ENCODE peak calls at places on chromosomes 4 and X, in nine cellular contexts. W, H, M, D, C, T, S, X and K are unnamed samples. For H3K4me1 and H3K9me3, the result is how much of the 10 kb centered on the place peaks cover.

GRCh38 chr4:102511830-102512605 is 10.9 kb downstream of the NFKB1 start:
- DNase-seq in W (no peak), H (no peak), M (no peak), D (no peak), C (no peak), T (no peak), S (no peak), X (no peak), K (no peak)

GRCh38 chr4:160044693-160045092 is 941.8 kb downstream of the RAPGEF2 start:
- DNase-seq in W (no peak), H (no peak), M (no peak), D (no peak), C (no peak), T (no peak), S (no peak), X (no peak), K (no peak)

GRCh38 chr4:182695009-182695408 is 222.2 kb downstream of the DCTD start:
- DNase-seq in W (no peak), H (no peak), M (no peak), D (no peak), C (no peak), T (no peak), S (no peak), X (peak), K (no peak)

GRCh38 chrX:119726900-119727555 is 31.4 kb upstream of the SOWAHD start:
- DNase-seq in W (no peak), H (no peak), M (no peak), D (no peak), C (no peak), T (no peak), S (no peak), X (no peak), K (no peak)

GRCh38 chr4:19844436-19844835 is 407.3 kb upstream of the SLIT2 start:
- DNase-seq in W (no peak), H (no peak), M (peak), D (no peak), C (no peak), T (no peak), S (no peak), X (peak), K (no peak)

GRCh38 chrX:17521871-17522693 is 147.1 kb downstream of the NHS start:
- DNase-seq in W (no peak), H (peak), M (no peak), D (no peak), C (peak), T (no peak), S (no peak), X (peak), K (no peak)

GRCh38 chr4:83917572-83917971 is 381.7 kb downstream of the GPAT3 start:
- DNase-seq in W (no peak), H (no peak), M (no peak), D (no peak), C (no peak), T (peak), S (no peak), X (no peak), K (no peak)

GRCh38 chr4:8818063-8818881 is 53.4 kb downstream of the HMX1 start:
- DNase-seq in W (no peak), H (no peak), M (no peak), D (peak), C (no peak), T (no peak), S (no peak), X (no peak), K (no peak)

GRCh38 chr4:72567821-72568620 is 1.0 kb downstream of the ADAMTS3 start:
- DNase-seq in W (no peak), H (peak), M (peak), D (peak), C (peak), T (peak), S (no peak), X (peak), K (peak)

GRCh38 chrX:136030357-136031225 is 45.4 kb downstream of the SLC9A6 start:
- DNase-seq in W (no peak), H (no peak), M (peak), D (peak), C (peak), T (no peak), S (no peak), X (peak), K (peak)

GRCh38 chr4:150976478-150977118 is 38.5 kb downstream of the LRBA start:
- DNase-seq in W (no peak), H (no peak), M (no peak), D (no peak), C (no peak), T (peak), S (no peak), X (no peak), K (no peak)

GRCh38 chr4:180665481-180665880 is 1577.7 kb upstream of the TENM3 start:
- DNase-seq in W (no peak), H (no peak), M (no peak), D (no peak), C (no peak), T (no peak), S (no peak), X (no peak), K (no peak)

GRCh38 chr4:108018038-108018883 is 28.6 kb downstream of the HADH start:
- DNase-seq in W (peak), H (peak), M (peak), D (peak), C (peak), T (peak), S (no peak), X (peak), K (peak)

GRCh38 chrX:46268429-46268828 is 276.8 kb downstream of the ZNF674 start:
- DNase-seq in W (no peak), H (peak), M (no peak), D (no peak), C (no peak), T (peak), S (no peak), X (no peak), K (no peak)

GRCh38 chrX:1412551-1413161 is 20.7 kb upstream of the SLC25A6 start:
- DNase-seq in W (no peak), H (no peak), M (no peak), D (no peak), C (no peak), T (no peak), S (no peak), X (no peak), K (peak)

GRCh38 chr4:85860066-85860465 is 385.1 kb downstream of the ARHGAP24 start:
- DNase-seq in W (no peak), H (no peak), M (peak), D (no peak), C (no peak), T (no peak), S (no peak), X (no peak), K (no peak)

GRCh38 chr4:152107736-152108500 is 347.1 kb upstream of the GATB start:
- DNase-seq in W (no peak), H (no peak), M (no peak), D (no peak), C (no peak), T (no peak), S (no peak), X (no peak), K (no peak)

GRCh38 chr4:3304831-3305609 is 12.2 kb downstream of the RGS12 start:
- DNase-seq in W (no peak), H (no peak), M (peak), D (no peak), C (no peak), T (no peak), S (no peak), X (peak), K (peak)

GRCh38 chr4:138209094-138209493 is 33.1 kb downstream of the SLC7A11 start:
- DNase-seq in W (no peak), H (no peak), M (no peak), D (no peak), C (no peak), T (no peak), S (no peak), X (no peak), K (no peak)

GRCh38 chrX:9318213-9318612 is 146.6 kb upstream of the TBL1X start:
- DNase-seq in W (no peak), H (no peak), M (peak), D (no peak), C (no peak), T (no peak), S (no peak), X (no peak), K (no peak)

GRCh38 chrX:41616935-41617334 is 71.8 kb upstream of the GPR34 start:
- DNase-seq in W (no peak), H (no peak), M (no peak), D (no peak), C (no peak), T (peak), S (no peak), X (no peak), K (no peak)

GRCh38 chr4:163167333-163167626 is 590 bp upstream of the NAF1 start:
- DNase-seq in W (no peak), H (no peak), M (peak), D (no peak), C (peak), T (no peak), S (no peak), X (no peak), K (no peak)

GRCh38 chr4:107689912-107690587 is 30.0 kb downstream of the PAPSS1 start:
- DNase-seq in W (no peak), H (peak), M (peak), D (no peak), C (no peak), T (peak), S (no peak), X (no peak), K (no peak)

GRCh38 chr4:2285665-2286381 is 23.9 kb upstream of the MXD4 start:
- DNase-seq in W (no peak), H (no peak), M (no peak), D (no peak), C (no peak), T (no peak), S (no peak), X (no peak), K (peak)

GRCh38 chr4:52249583-52249982 is 198.5 kb downstream of the SPATA18 start:
- DNase-seq in W (no peak), H (no peak), M (no peak), D (no peak), C (no peak), T (no peak), S (no peak), X (no peak), K (no peak)

GRCh38 chr4:155353923-155354540 is 22.7 kb downstream of the MAP9 start:
- DNase-seq in W (no peak), H (peak), M (peak), D (no peak), C (peak), T (peak), S (no peak), X (peak), K (peak)

GRCh38 chr4:5371415-5372190 is 320.3 kb downstream of the STK32B start:
- DNase-seq in W (no peak), H (no peak), M (no peak), D (peak), C (no peak), T (no peak), S (no peak), X (no peak), K (no peak)

GRCh38 chrX:124902953-124903352 is 416.7 kb upstream of the TEX13C start:
- DNase-seq in W (no peak), H (no peak), M (no peak), D (no peak), C (no peak), T (no peak), S (no peak), X (no peak), K (no peak)

GRCh38 chr4:80005863-80006262 is 67.2 kb downstream of the ANTXR2 start:
- DNase-seq in W (no peak), H (no peak), M (peak), D (no peak), C (no peak), T (peak), S (no peak), X (no peak), K (no peak)

GRCh38 chr4:151957163-151957562 is 196.4 kb upstream of the GATB start:
- DNase-seq in W (no peak), H (no peak), M (no peak), D (no peak), C (no peak), T (peak), S (no peak), X (peak), K (no peak)

GRCh38 chr4:26204911-26205368 is 115.9 kb upstream of the RBPJ start:
- DNase-seq in W (no peak), H (no peak), M (no peak), D (no peak), C (no peak), T (no peak), S (no peak), X (peak), K (no peak)

GRCh38 chr4:69497886-69498395 is 2.2 kb upstream of the UGT2B4 start:
- DNase-seq in W (no peak), H (no peak), M (no peak), D (no peak), C (no peak), T (no peak), S (no peak), X (no peak), K (no peak)

GRCh38 chrX:14362731-14363130 is 166.6 kb upstream of the GLRA2 start:
- DNase-seq in W (no peak), H (no peak), M (no peak), D (no peak), C (no peak), T (no peak), S (no peak), X (no peak), K (no peak)

GRCh38 chr4:41509411-41510008 is 28.4 kb upstream of the LIMCH1 start:
- DNase-seq in W (no peak), H (no peak), M (peak), D (no peak), C (no peak), T (no peak), S (no peak), X (peak), K (peak)

GRCh38 chr4:143403551-143403816 is 66.8 kb downstream of the GAB1 start:
- DNase-seq in W (no peak), H (no peak), M (no peak), D (no peak), C (no peak), T (no peak), S (no peak), X (no peak), K (no peak)
- H3K4me1 ChIP-seq in W (under half), H (under half), M (under half), D (half or more), C (under half), T (under half), S (half or more), X (half or more), K (under half)

GRCh38 chr4:142656178-142656577 is 189.9 kb downstream of the INPP4B start:
- DNase-seq in W (peak), H (no peak), M (no peak), D (no peak), C (peak), T (no peak), S (no peak), X (no peak), K (no peak)
- H3K9me3 ChIP-seq in W (under half), H (under half), M (under half), D (under half), C (half or more), T (half or more), S (under half), X (under half), K (under half)

GRCh38 chr4:187075514-187075913 is 351.9 kb upstream of the FAT1 start:
- DNase-seq in W (no peak), H (no peak), M (no peak), D (no peak), C (no peak), T (no peak), S (no peak), X (no peak), K (no peak)

GRCh38 chr4:187071896-187072295 is 348.2 kb upstream of the FAT1 start:
- DNase-seq in W (no peak), H (no peak), M (no peak), D (no peak), C (no peak), T (no peak), S (no peak), X (no peak), K (no peak)

GRCh38 chr4:187073820-187074219 is 350.2 kb upstream of the FAT1 start:
- DNase-seq in W (no peak), H (no peak), M (no peak), D (no peak), C (no peak), T (no peak), S (no peak), X (no peak), K (no peak)

GRCh38 chr4:187077749-187078148 is 354.1 kb upstream of the FAT1 start:
- DNase-seq in W (no peak), H (no peak), M (no peak), D (no peak), C (no peak), T (no peak), S (no peak), X (no peak), K (no peak)
- H3K4me3 ChIP-seq in W (no peak), H (no peak), M (no peak), D (no peak), C (no peak), T (no peak), S (no peak), X (no peak), K (no peak)

DNA sequence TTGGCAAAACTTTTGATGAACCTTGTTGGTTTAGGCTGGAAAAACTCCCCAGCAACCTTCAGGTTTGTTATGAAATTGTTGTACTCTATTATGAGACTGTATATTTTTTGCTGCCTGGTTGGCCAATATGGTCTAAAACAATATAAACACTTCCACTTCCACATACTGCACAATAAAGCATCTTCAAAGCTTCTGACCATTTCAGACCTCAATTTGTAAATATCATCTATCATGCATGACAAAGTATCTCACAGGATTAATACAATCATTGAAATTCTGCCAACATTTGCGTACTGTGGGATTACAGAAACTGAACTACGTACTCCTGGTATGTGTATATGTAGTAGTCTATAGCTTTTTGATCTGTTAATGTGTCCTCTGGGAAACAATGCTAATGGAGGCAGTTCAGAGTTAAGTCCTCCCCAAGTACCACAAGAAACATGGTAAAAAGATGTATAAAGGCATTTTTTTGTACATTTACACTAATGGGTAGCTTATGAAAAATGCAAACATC is 40.4 kb downstream of the GPC4 start:
- DNase-seq in W (no peak), H (no peak), M (no peak), D (no peak), C (no peak), T (no peak), S (no peak), X (no peak), K (no peak)
- H3K4me1 ChIP-seq in W (under half), H (under half), M (under half), D (under half), C (under half), T (under half), S (under half), X (under half), K (under half)

DNA sequence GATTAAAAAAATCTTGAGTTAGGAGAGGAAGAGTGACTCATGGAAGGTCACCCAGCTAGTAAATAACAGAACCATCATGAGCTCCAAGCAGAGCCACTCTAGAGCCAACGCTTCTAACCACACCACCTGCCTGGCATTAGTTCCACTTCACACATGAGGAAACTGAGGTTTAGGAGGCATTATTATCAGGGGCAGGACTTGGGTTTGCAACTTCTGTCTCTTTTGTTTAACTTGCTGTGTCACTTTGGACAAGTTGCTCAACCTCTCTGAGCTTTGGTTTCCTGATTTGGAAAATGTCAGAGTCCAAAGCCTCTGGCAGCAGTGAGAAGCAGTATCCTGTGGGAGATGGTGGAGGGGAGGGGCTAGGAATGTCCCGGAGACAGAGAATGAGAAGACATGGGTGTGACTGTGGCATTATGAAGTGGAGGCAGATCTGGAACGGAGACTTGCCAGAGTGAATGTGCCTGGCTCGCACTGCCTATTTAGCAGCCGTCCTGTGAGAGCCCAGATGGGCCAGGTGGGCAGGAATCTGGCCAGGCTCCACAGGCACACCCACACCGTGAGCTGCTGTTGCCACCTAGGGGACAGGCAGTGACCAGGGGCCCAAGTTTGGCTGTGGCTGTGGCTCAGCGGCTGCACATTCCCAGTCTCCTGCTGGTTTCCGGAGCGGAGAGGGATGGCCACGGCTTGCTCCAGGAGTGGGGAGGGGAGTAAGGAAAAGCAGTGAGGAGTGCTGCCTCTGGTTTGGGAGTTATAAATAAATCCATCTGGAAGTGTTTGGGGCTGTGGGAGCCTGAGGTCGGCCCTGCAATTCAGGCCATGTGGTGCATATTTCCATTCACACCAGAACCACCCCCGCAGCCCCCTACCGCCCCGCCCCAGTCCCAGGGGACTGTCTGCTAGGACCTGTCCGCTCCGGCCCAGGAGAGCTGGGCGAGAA is 93.4 kb downstream of the NHSL2 start:
- DNase-seq in W (no peak), H (no peak), M (peak), D (peak), C (no peak), T (no peak), S (no peak), X (peak), K (peak)
- H3K9me3 ChIP-seq in W (under half), H (under half), M (under half), D (under half), C (under half), T (under half), S (under half), X (under half), K (under half)